ENCODE peak calls at places on chromosomes 16 and 17, in ten cellular contexts. T is heart left ventricle, I is testis, K is IMR-90, G is suprapubic skin, F is tibial nerve, R is uterus, M is A549, J is HCT116, B is body of pancreas. Y is an unnamed sample.

GRCh38 chr16:8848231-8848938 is 20.4 kb downstream of the CARHSP1 start:
- DNase-seq in J (no peak), I (no peak), G (no peak), T (no peak), R (no peak), M (no peak), K (no peak), F (no peak), B (no peak), Y (no peak)

GRCh38 chr16:87325480-87325879 is 8.3 kb upstream of the C16orf95 start:
- DNase-seq in K (peak; percentile 10), B (no peak), J (no peak), M (no peak), F (no peak), G (peak; percentile 66), I (no peak), T (no peak), R (no peak), Y (peak; percentile 39)

GRCh38 chr16:12672986-12673385 is 130.7 kb downstream of the CPPED1 start:
- DNase-seq in K (no peak), M (no peak), G (no peak), I (no peak), B (no peak), F (no peak), R (no peak), J (no peak), T (no peak), Y (no peak)

GRCh38 chr17:74986206-74986576 is 1.2 kb upstream of the CDR2L start:
- DNase-seq in T (no peak), R (no peak), G (no peak), I (no peak), K (no peak), M (no peak), F (no peak), J (no peak), B (no peak), Y (no peak)

GRCh38 chr17:36829676-36830075 is 107.6 kb upstream of the LHX1 start:
- DNase-seq in F (no peak), J (no peak), T (no peak), B (no peak), M (no peak), I (no peak), K (no peak), R (no peak), G (no peak), Y (no peak)

GRCh38 chr16:50259334-50260205 is 6.8 kb upstream of the ADCY7 start:
- DNase-seq in R (no peak), B (peak; percentile 46), G (peak; percentile 85), K (no peak), J (no peak), M (no peak), T (peak; percentile 84), F (peak; percentile 72), I (peak; percentile 36), Y (no peak)

GRCh38 chr17:56917559-56918296 is 3.9 kb upstream of the TRIM25 start:
- DNase-seq in T (no peak), B (no peak), M (no peak), J (no peak), K (no peak), G (no peak), F (no peak), R (no peak), I (no peak), Y (no peak)

GRCh38 chr16:81748476-81749198 is 30.5 kb upstream of the PLCG2 start:
- DNase-seq in I (no peak), T (no peak), B (no peak), F (no peak), R (no peak), G (no peak), J (no peak), M (no peak), K (no peak), Y (no peak)

GRCh38 chr16:11835309-11835708 is 16.0 kb downstream of the RSL1D1 start:
- DNase-seq in I (no peak), J (no peak), M (no peak), R (no peak), K (no peak), F (no peak), B (no peak), G (no peak), T (no peak), Y (no peak)

GRCh38 chr17:31321481-31321880 is at the start of gene EVI2A:
- DNase-seq in R (no peak), F (no peak), B (peak; percentile 44), M (no peak), J (no peak), T (no peak), K (peak; percentile 88), G (no peak), I (peak; percentile 31), Y (no peak)

GRCh38 chr17:58410714-58411407 is 6.5 kb downstream of the RNF43 start:
- DNase-seq in B (no peak), R (no peak), F (no peak), I (no peak), J (no peak), K (no peak), M (no peak), G (no peak), T (no peak), Y (no peak)

DNA sequence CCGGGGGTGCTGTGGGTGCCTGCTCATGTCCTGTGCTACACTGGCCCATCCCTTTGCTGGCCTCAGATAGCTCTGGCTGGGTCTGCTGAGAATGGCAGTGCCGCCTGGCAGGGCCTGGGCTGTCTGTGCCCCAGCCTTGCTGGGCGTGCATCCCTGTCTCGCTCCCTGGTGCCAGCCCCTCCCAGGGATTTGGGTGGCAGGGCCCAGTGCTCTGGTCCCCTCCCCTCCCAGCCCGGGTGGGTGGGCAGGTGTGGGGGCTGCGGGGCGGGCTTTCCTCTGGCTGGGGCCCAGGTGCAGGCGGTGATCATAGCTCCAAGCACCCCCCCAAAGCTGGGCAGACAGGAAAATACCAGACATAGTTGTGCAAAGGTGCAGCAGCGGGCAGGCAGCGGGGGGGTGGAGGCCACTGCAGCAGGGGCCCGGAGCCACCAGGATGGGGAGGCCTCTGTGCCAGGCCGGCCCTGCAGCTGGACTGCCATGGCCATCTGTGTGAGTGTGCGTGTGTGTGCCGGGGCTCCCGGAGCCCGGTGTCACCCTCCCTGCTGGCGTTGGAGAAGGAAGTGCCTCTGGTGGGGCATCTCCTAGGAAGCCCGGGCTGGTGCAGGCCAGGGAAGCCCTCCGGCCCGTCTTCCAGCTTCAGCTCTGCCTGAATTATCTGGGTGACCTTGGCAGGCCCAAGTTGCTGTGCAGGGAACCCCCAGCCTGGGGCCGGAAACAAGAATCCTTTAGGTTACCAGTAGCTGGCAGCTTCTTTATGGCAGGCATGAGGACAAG is 7.4 kb downstream of the GLIS2 start:
- DNase-seq in J (no peak), G (no peak), B (peak; percentile 74), I (no peak), M (no peak), F (no peak), K (no peak), T (peak; percentile 65), R (no peak), Y (peak; percentile 44)
- H3K27ac ChIP-seq in J (no peak overlapping the region), G (peak overlapping the region; percentile 76), B (peak overlapping the region; percentile 74), I (peak overlapping the region; percentile 85), M (peak overlapping the region; percentile 78), F (peak overlapping the region; percentile 12), K (peak overlapping the region; percentile 45), T (peak overlapping the region; percentile 88), R (peak overlapping the region; percentile 90), Y (peak overlapping the region; percentile 51)

GRCh38 chr17:28725660-28726395 is at the start of gene TLCD1:
- DNase-seq in M (peak; percentile 92), K (peak; percentile 74), I (peak; percentile 61), G (peak; percentile 88), J (no peak), T (peak; percentile 67), B (peak; percentile 78), R (no peak), F (no peak), Y (peak; percentile 43)
- TF ChIP-seq POLR2A in M (peak; percentile 81), K (peak; percentile 63), I (no peak), G (peak; percentile 16), J (peak; percentile 84), T (no peak), B (peak; percentile 43), R (no peak), F (no peak), Y (peak; percentile 36)

DNA sequence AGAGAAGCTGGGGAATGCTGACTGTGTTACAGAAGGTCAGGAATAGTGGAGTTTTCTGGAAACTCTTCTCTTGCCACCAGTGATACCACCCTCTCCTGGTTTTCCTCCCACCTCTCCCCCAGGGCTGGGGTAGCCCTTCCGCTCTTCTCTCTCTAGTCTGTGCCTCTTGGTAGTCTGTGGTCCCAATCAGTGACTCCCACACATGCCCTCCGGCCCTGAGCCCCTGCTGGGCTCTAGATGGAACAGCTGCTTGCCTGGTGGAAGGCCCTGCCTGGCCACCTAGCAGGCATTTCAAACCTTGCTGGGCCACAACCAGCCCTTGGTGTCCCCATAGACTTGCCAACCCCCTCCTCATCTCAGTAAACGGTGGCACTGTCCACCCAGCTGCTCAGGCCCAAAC is 15.2 kb upstream of the MTSS2 start:
- DNase-seq in F (no peak), G (no peak), B (no peak), T (no peak), K (no peak), I (no peak), R (no peak), M (no peak), J (no peak), Y (no peak)
- H3K4me1 ChIP-seq in F (peaks cover 74% of the 10 kb centered on the region), G (peaks cover 98% of the 10 kb centered on the region), B (no peaks in the 10 kb centered on the region), T (peaks cover 44% of the 10 kb centered on the region), K (peaks cover 52% of the 10 kb centered on the region), I (peaks cover 9% of the 10 kb centered on the region), R (peaks cover 11% of the 10 kb centered on the region), M (peaks cover 68% of the 10 kb centered on the region), J (peaks cover 18% of the 10 kb centered on the region), Y (no peaks in the 10 kb centered on the region)

DNA sequence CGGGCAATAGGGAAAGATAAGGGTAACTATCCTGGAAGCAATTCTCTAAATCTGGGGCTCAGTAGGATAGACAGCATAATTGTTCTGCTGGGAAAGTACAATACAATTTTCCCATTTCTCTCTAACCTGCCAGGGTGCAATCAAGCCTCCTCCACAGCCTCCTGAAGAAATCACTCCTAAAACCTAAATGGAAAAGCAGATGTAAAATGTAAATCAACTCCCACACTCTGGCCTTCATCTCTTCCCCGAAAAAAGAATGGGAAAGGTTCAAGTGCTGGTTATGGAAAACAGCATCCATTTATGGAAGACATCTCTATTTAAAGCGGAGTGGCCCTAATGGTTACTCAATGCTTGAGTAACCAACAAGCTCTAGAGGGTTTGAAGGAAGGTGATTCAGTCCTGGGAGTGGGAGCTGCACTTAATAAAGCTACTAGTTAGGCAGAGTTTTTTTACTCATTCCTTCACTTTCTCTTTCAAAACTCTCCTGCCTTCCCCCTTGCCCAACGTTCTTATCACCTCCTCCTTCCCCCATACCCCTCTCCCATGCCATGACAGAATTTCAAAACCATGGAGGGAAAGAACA is 5.1 kb downstream of the MMD start:
- DNase-seq in R (no peak), I (no peak), B (no peak), G (no peak), T (no peak), K (peak; percentile 55), M (no peak), J (no peak), F (no peak), Y (no peak)
- H3K27ac ChIP-seq in R (peak overlapping the region; percentile 42), I (no peak overlapping the region), B (no peak overlapping the region), G (no peak overlapping the region), T (peak overlapping the region; percentile 96), K (no peak overlapping the region), M (no peak overlapping the region), J (no peak overlapping the region), F (no peak overlapping the region), Y (no peak overlapping the region)

GRCh38 chr16:30609002-30609927 is 924 bp downstream of the ZNF689 start:
- DNase-seq in F (peak; percentile 14), J (no peak), B (peak; percentile 52), R (peak; percentile 47), G (peak; percentile 80), K (peak; percentile 23), I (peak; percentile 63), T (peak; percentile 56), M (peak; percentile 51), Y (peak; percentile 67)
- TF ChIP-seq POLR2A in F (no peak), J (no peak), B (no peak), R (no peak), G (no peak), K (no peak), I (no peak), T (no peak), M (peak; percentile 14), Y (no peak)

GRCh38 chr17:77396610-77397009 is 255.8 kb downstream of the SEC14L1 start:
- DNase-seq in I (no peak), F (no peak), J (no peak), R (no peak), G (no peak), T (no peak), M (no peak), K (no peak), B (no peak), Y (no peak)
- H3K4me1 ChIP-seq in I (peaks cover 41% of the 10 kb centered on the region), F (peaks cover 49% of the 10 kb centered on the region), J (peaks cover 25% of the 10 kb centered on the region), R (peaks cover 14% of the 10 kb centered on the region), G (peaks cover 78% of the 10 kb centered on the region), T (peaks cover 49% of the 10 kb centered on the region), M (peaks cover 35% of the 10 kb centered on the region), K (peaks cover 39% of the 10 kb centered on the region), B (peaks cover 68% of the 10 kb centered on the region), Y (peaks cover 17% of the 10 kb centered on the region)